ENCODE peak calls at places on chromosome 19, in nine cellular contexts. I is cardiac muscle cell, R is K562, Z is tibial nerve, F is PC-3, V is H9, D is hepatocyte, C is stomach, A is transverse colon. H is an unnamed sample.
A peak's percentile ranks its signal among the peaks of the same experiment; 100 is the strongest.

GRCh38 chr19:14177496-14178074 is 28.4 kb downstream of the ADGRL1 start:
- DNase-seq in F (no peak), C (no peak), R (no peak), D (no peak), I (no peak), A (no peak), Z (no peak), V (no peak), H (no peak)

GRCh38 chr19:10114651-10115391 is 3.3 kb downstream of the P2RY11 start:
- DNase-seq in C (no peak), R (no peak), I (no peak), F (peak; percentile 39), A (no peak), D (no peak), V (no peak), Z (no peak), H (peak; percentile 79)

GRCh38 chr19:2184422-2185012 is 20.8 kb downstream of the DOT1L start:
- DNase-seq in R (no peak), F (no peak), D (no peak), Z (no peak), A (no peak), I (no peak), C (no peak), V (no peak), H (no peak)

GRCh38 chr19:6452899-6453298 is 6.7 kb downstream of the SLC25A23 start:
- DNase-seq in R (no peak), C (no peak), A (no peak), Z (no peak), D (no peak), F (no peak), I (no peak), V (no peak), H (no peak)

GRCh38 chr19:5936308-5936980 is 22.4 kb downstream of the CAPS start:
- DNase-seq in R (no peak), A (no peak), D (no peak), Z (no peak), C (no peak), F (no peak), I (no peak), V (no peak), H (no peak)

GRCh38 chr19:11868188-11868587 is 19.4 kb upstream of the ZNF69 start:
- DNase-seq in R (no peak), Z (no peak), D (no peak), I (no peak), F (no peak), A (no peak), V (no peak), C (no peak), H (no peak)

GRCh38 chr19:5127710-5128109 is 158.8 kb downstream of the KDM4B start:
- DNase-seq in A (no peak), F (no peak), C (no peak), V (no peak), Z (no peak), I (no peak), R (no peak), D (no peak), H (no peak)

GRCh38 chr19:53394522-53394973 is 401 bp upstream of the ZNF765 start:
- DNase-seq in C (peak; percentile 31), Z (peak; percentile 23), A (peak; percentile 28), R (peak; percentile 6), I (peak; percentile 60), V (peak; percentile 83), D (peak; percentile 65), F (peak; percentile 63), H (no peak)

GRCh38 chr19:44925114-44925891 is 10.9 kb downstream of the APOC1 start:
- DNase-seq in F (no peak), I (no peak), C (peak; percentile 52), A (peak; percentile 74), D (peak; percentile 73), Z (peak; percentile 56), V (no peak), R (no peak), H (peak; percentile 47)

GRCh38 chr19:13018037-13018914 is 23.0 kb downstream of the NFIX start:
- DNase-seq in R (peak; percentile 58), V (peak; percentile 55), A (peak; percentile 57), F (peak; percentile 58), C (peak; percentile 68), D (no peak), Z (no peak), I (no peak), H (no peak)
- H3K4me1 ChIP-seq in R (peaks cover 66% of the 10 kb centered on the region), V (peaks cover 8% of the 10 kb centered on the region), A (peaks cover 43% of the 10 kb centered on the region), F (peaks cover 76% of the 10 kb centered on the region), C (peaks cover 97% of the 10 kb centered on the region), D (peaks cover 53% of the 10 kb centered on the region), Z (peaks cover 54% of the 10 kb centered on the region), I (peaks cover 2% of the 10 kb centered on the region), H (peaks cover 4% of the 10 kb centered on the region)

GRCh38 chr19:49422407-49423277 is 599 bp downstream of the PTH2 start:
- DNase-seq in D (peak; percentile 41), R (peak; percentile 91), Z (no peak), F (no peak), C (no peak), A (no peak), I (peak; percentile 85), V (peak; percentile 88), H (no peak)

GRCh38 chr19:49425178-49425577 is at the start of gene GFY:
- DNase-seq in F (no peak), Z (no peak), V (no peak), C (no peak), I (no peak), A (no peak), D (no peak), R (no peak), H (no peak)

GRCh38 chr19:49423985-49424303 is 703 bp upstream of the PTH2 start:
- DNase-seq in A (no peak), C (no peak), V (no peak), D (no peak), F (no peak), R (no peak), Z (no peak), I (no peak), H (no peak)

GRCh38 chr19:49421878-49422202 is 1.4 kb downstream of the PTH2 start:
- DNase-seq in Z (no peak), A (no peak), R (no peak), C (no peak), V (no peak), D (no peak), F (no peak), I (no peak), H (no peak)

GRCh38 chr19:49423278-49423984 is at the start of gene PTH2:
- DNase-seq in D (no peak), A (no peak), F (no peak), Z (no peak), V (no peak), R (no peak), C (no peak), I (no peak), H (no peak)
- TF ChIP-seq CTCF in D (no peak), A (no peak), F (no peak), Z (no peak), V (no peak), R (no peak), C (no peak), I (no peak), H (no peak)

GRCh38 chr19:55344444-55344843 is 4.8 kb downstream of the KMT5C start:
- DNase-seq in C (no peak), R (no peak), I (no peak), D (no peak), F (no peak), V (no peak), Z (no peak), A (no peak), H (no peak)

GRCh38 chr19:55347442-55348009 is 7.0 kb downstream of the COX6B2 start:
- DNase-seq in C (no peak), Z (no peak), V (no peak), I (no peak), R (no peak), F (no peak), A (no peak), D (no peak), H (peak; percentile 61)

GRCh38 chr19:55345818-55346724 is 6.4 kb downstream of the KMT5C start:
- DNase-seq in I (no peak), Z (no peak), A (peak; percentile 72), F (no peak), V (no peak), R (peak; percentile 61), C (peak; percentile 51), D (no peak), H (no peak)

GRCh38 chr19:55346725-55347441 is 7.2 kb downstream of the KMT5C start:
- DNase-seq in F (no peak), D (no peak), V (no peak), R (no peak), Z (no peak), I (no peak), C (no peak), A (no peak), H (no peak)

DNA sequence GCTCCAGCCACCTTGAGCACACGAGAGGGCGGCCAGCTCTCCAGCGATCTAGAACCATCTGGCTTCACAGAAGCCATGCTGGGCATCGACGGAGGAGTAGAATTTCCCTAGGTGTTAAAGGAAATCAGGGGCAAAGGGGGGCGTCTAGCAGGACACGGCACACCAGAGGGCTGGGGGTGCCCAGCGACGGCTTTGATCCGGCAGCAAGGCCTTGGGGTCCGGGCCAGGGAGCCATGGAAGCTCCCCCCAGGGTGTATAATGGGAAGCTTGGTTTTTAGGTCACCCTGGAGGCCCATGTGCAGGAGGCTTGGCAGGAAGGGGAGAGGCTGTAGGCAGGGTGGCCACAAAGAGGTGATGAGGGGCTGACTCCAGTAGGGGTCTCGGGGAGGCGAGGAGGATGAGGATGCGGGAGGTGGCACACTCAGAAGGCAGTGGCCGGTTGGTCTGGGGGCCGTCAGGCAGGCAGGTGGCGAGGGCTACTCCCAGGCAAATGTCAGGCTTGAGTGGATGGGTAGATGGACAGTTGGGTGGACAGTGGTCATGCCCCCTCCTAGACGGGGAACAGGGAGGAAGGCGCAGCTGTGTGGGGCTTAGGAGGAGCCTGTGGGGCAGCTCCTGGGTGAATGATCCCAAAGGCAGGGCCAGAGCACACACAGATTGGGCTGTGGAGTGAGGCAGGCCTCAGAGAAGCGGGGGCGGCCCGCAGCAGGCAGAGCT is 5.6 kb downstream of the KMT5C start:
- DNase-seq in A (no peak), Z (no peak), C (no peak), V (no peak), I (no peak), D (no peak), R (no peak), F (no peak), H (no peak)
- H3K4me1 ChIP-seq in A (peaks cover 6% of the 10 kb centered on the region), Z (peaks cover 24% of the 10 kb centered on the region), C (peaks cover 15% of the 10 kb centered on the region), V (peaks cover 2% of the 10 kb centered on the region), I (peaks cover 12% of the 10 kb centered on the region), D (no peaks in the 10 kb centered on the region), R (peaks cover 84% of the 10 kb centered on the region), F (peaks cover 17% of the 10 kb centered on the region), H (no peaks in the 10 kb centered on the region)

DNA sequence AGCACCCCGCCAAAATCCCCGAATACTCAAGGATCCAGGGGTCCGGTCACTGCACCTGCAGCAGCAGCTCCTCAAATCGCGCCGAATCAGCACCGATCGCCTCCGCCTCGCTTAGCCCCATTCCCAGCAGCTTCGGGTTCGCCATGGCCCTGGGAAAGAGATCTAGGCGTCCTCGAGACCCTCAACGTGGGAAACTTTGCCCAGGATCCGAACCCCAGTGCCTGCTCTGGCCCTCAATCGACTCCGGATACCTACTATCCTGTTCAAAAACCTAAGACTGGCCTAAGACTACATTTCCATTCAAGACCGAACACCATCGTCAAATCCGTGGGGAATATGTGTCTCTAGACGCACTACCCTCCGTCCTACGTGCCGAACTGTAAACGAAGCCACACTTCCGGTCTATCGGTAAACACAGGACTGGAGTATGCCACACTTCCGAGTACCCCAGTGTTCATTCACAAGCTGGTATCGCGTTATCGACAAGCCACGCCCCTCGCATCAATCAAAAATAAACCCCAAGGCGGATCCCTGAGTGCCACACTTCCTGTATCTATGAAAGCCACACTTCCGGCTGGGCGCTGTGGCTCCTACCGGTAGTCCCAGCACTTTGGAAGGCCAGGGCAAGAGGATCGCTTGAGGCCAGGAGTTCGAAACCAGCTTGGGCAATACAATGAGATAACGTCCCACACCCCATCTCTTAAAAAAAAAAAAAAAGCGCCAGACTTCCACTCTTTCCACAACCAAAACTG is at the start of gene PIH1D1:
- DNase-seq in V (peak; percentile 99), F (peak; percentile 100), R (peak; percentile 78), Z (peak; percentile 96), D (peak; percentile 99), I (peak; percentile 98), A (peak; percentile 98), C (peak; percentile 98), H (peak; percentile 83)
- TF ChIP-seq CTCF in V (no peak), F (no peak), R (no peak), Z (no peak), D (no peak), I (peak; percentile 24), A (no peak), C (no peak), H (no peak)